ENCODE peak calls at places on chromosomes 3 and 15, in five cellular contexts. Z is HFF-Myc, K is A549, Y is NAMALWA, I is choroid plexus epithelial cell. U is an unnamed sample.

GRCh38 chr3:50550079-50550736 is 17.3 kb downstream of the C3orf18 start:
- DNase-seq in Y (peak), Z (no peak), K (peak), I (peak), U (no peak)

GRCh38 chr3:175951047-175951694 is 1092.0 kb downstream of the NAALADL2 start:
- DNase-seq in Y (no peak), Z (no peak), I (no peak), K (no peak), U (no peak)

GRCh38 chr15:60589728-60590127 is 110.8 kb upstream of the ICE2 start:
- DNase-seq in K (no peak), Z (peak), I (no peak), Y (no peak), U (no peak)

GRCh38 chr3:15221574-15222217 is 15.7 kb downstream of the CAPN7 start:
- DNase-seq in Z (no peak), I (no peak), K (no peak), Y (no peak), U (no peak)

GRCh38 chr3:141217389-141217788 is 14.2 kb upstream of the PXYLP1 start:
- DNase-seq in Y (no peak), Z (no peak), K (no peak), I (no peak), U (no peak)

GRCh38 chr3:74066456-74066855 is 441.7 kb upstream of the PDZRN3 start:
- DNase-seq in Y (no peak), Z (no peak), I (no peak), K (no peak), U (no peak)

GRCh38 chr15:44545934-44546802 is 9.2 kb downstream of the EIF3J start:
- DNase-seq in I (peak), Z (no peak), Y (peak), K (no peak), U (no peak)

GRCh38 chr3:41417574-41417973 is 218.3 kb downstream of the CTNNB1 start:
- DNase-seq in I (peak), Z (no peak), K (no peak), Y (no peak), U (no peak)

GRCh38 chr3:34934660-34935059 is 704.7 kb upstream of the ARPP21 start:
- DNase-seq in K (no peak), I (no peak), Z (no peak), Y (no peak), U (no peak)

GRCh38 chr15:23647001-23647295 is 719 bp downstream of the MAGEL2 start:
- DNase-seq in K (no peak), I (no peak), Z (no peak), Y (no peak), U (no peak)

GRCh38 chr3:107971181-107971580 is 119.7 kb downstream of the CD47 start:
- DNase-seq in Y (no peak), Z (no peak), I (no peak), K (no peak), U (no peak)

GRCh38 chr3:39668420-39668819 is 141.0 kb upstream of the MYRIP start:
- DNase-seq in Y (peak), I (peak), K (peak), Z (peak), U (no peak)

GRCh38 chr15:98401029-98401428 is 247.3 kb upstream of the IGF1R start:
- DNase-seq in I (no peak), K (no peak), Z (no peak), Y (no peak), U (no peak)

GRCh38 chr3:67076607-67077006 is 78.5 kb downstream of the KBTBD8 start:
- DNase-seq in I (peak), Y (no peak), K (no peak), Z (no peak), U (no peak)

U was measured in NCI-H2107.